ENCODE peak calls at places on chromosome 22, in six cellular contexts. J is small intestine; H is activated T-cell treated with anti-CD3 and anti-CD28 coated beads, Interleukin-2, amount 50 U/mL, for 48 hours; O is left lung; D is AG10803; F is activated gamma-delta T cell treated with Interleukin-2 at 50 U/mL for 16 hours. S is an unnamed sample.

GRCh38 chr22:47163876-47164513 is 401.5 kb downstream of the TBC1D22A start:
- DNase-seq in J (no peak), H (no peak), O (no peak), D (no peak), F (no peak), S (no peak)

GRCh38 chr22:39954584-39955055 is 5.6 kb upstream of the TMA7B start:
- DNase-seq in J (no peak), H (no peak), O (no peak), D (peak; percentile 94), F (no peak), S (peak; percentile 36)

GRCh38 chr22:48737461-48738203 is 1090.0 kb downstream of the BRD1 start:
- DNase-seq in J (no peak), H (no peak), O (peak; percentile 56), D (no peak), F (no peak), S (no peak)

GRCh38 chr22:30221121-30221992 is 25.2 kb downstream of the LIF start:
- DNase-seq in J (peak; percentile 56), H (peak; percentile 67), O (no peak), D (no peak), F (peak; percentile 56), S (no peak)

GRCh38 chr22:35894937-35895708 is 133.5 kb downstream of the RBFOX2 start:
- DNase-seq in J (peak; percentile 9), H (no peak), O (no peak), D (peak; percentile 83), F (no peak), S (peak; percentile 69)

GRCh38 chr22:26589367-26589844 is 526 bp downstream of the TPST2 start:
- DNase-seq in J (peak; percentile 66), H (peak; percentile 58), O (no peak), D (peak; percentile 34), F (peak; percentile 25), S (peak; percentile 45)

GRCh38 chr22:39427751-39428596 is 28.4 kb downstream of the TAB1 start:
- DNase-seq in J (no peak), H (no peak), O (peak; percentile 46), D (no peak), F (no peak), S (no peak)

GRCh38 chr22:20783844-20784723 is 10.2 kb downstream of the SERPIND1 start:
- DNase-seq in J (peak; percentile 66), H (peak; percentile 43), O (no peak), D (peak; percentile 58), F (peak; percentile 38), S (peak; percentile 75)

GRCh38 chr22:26852176-26852575 is 194.8 kb downstream of the MIAT start:
- DNase-seq in J (no peak), H (no peak), O (no peak), D (no peak), F (no peak), S (no peak)

GRCh38 chr22:39091136-39092081 is 5.6 kb upstream of the APOBEC3H start:
- DNase-seq in J (no peak), H (no peak), O (peak; percentile 68), D (no peak), F (peak; percentile 29), S (no peak)

GRCh38 chr22:50470491-50470890 is 4.3 kb downstream of the SBF1 start:
- DNase-seq in J (peak; percentile 71), H (peak; percentile 51), O (no peak), D (no peak), F (no peak), S (no peak)

GRCh38 chr22:39592104-39593060 is 21.8 kb downstream of the CACNA1I start:
- DNase-seq in J (peak; percentile 20), H (no peak), O (peak; percentile 64), D (peak; percentile 77), F (no peak), S (peak; percentile 84)

GRCh38 chr22:45496451-45496941 is 6.2 kb upstream of the FBLN1 start:
- DNase-seq in J (no peak), H (no peak), O (no peak), D (no peak), F (no peak), S (no peak)

GRCh38 chr22:23845661-23846469 is 7.1 kb upstream of the DERL3 start:
- DNase-seq in J (no peak), H (no peak), O (peak; percentile 35), D (no peak), F (no peak), S (peak; percentile 13)

GRCh38 chr22:23909258-23909898 is 15.2 kb downstream of the MIF start:
- DNase-seq in J (peak; percentile 41), H (no peak), O (no peak), D (no peak), F (no peak), S (no peak)

GRCh38 chr22:42368379-42369249 is 63.6 kb downstream of the NFAM1 start:
- DNase-seq in J (peak; percentile 17), H (no peak), O (peak; percentile 86), D (no peak), F (peak; percentile 13), S (no peak)

GRCh38 chr22:43128928-43129424 is 14.2 kb downstream of the MCAT start:
- DNase-seq in J (peak; percentile 67), H (no peak), O (peak; percentile 82), D (no peak), F (no peak), S (no peak)

GRCh38 chr22:46974631-46975585 is 212.5 kb downstream of the TBC1D22A start:
- DNase-seq in J (no peak), H (no peak), O (no peak), D (no peak), F (no peak), S (no peak)

GRCh38 chr22:19292262-19293230 is 1.0 kb upstream of the CLTCL1 start:
- DNase-seq in J (no peak), H (no peak), O (no peak), D (peak; percentile 69), F (peak; percentile 9), S (no peak)